ENCODE peak calls at places on chromosomes 1 and 21, in six cellular contexts. R, F, Y, A, M and B are unnamed samples.

GRCh38 chr1:6860401-6860800 is 75.1 kb downstream of the CAMTA1 start:
- DNase-seq in R (no peak), F (peak), Y (no peak), M (no peak), A (no peak), B (no peak)

GRCh38 chr1:217403321-217403720 is 227.6 kb downstream of the GPATCH2 start:
- DNase-seq in Y (no peak), M (no peak), R (no peak), A (no peak), F (no peak), B (no peak)

GRCh38 chr1:24384251-24385090 is 29.1 kb downstream of the STPG1 start:
- DNase-seq in F (peak), M (no peak), R (no peak), A (peak), Y (no peak), B (peak)

GRCh38 chr1:186208405-186209129 is 166.5 kb downstream of the TPR start:
- DNase-seq in F (no peak), M (no peak), R (no peak), Y (no peak), A (no peak), B (no peak)

GRCh38 chr1:61887076-61887867 is 145.0 kb downstream of the PATJ start:
- DNase-seq in A (no peak), F (peak), Y (no peak), R (no peak), M (no peak), B (no peak)

GRCh38 chr1:7655354-7655753 is 115.7 kb upstream of the VAMP3 start:
- DNase-seq in Y (no peak), R (no peak), F (no peak), M (no peak), A (no peak), B (no peak)

GRCh38 chr21:24976238-24976637 is 631.0 kb downstream of the MRPL39 start:
- DNase-seq in R (no peak), Y (no peak), F (no peak), A (peak), M (no peak), B (no peak)

GRCh38 chr1:23867542-23867952 is 543 bp downstream of the FUCA1 start:
- DNase-seq in Y (no peak), R (peak), F (no peak), M (peak), A (peak), B (no peak)

GRCh38 chr1:246214708-246215504 is 292.2 kb downstream of the SMYD3 start:
- DNase-seq in Y (peak), M (no peak), F (peak), R (no peak), A (peak), B (peak)

GRCh38 chr1:147111381-147112130 is 60.7 kb downstream of the PRKAB2 start:
- DNase-seq in A (no peak), R (no peak), F (no peak), Y (no peak), M (no peak), B (no peak)

GRCh38 chr21:42056996-42057689 is 14.0 kb upstream of the UMODL1 start:
- DNase-seq in A (no peak), M (no peak), F (peak), R (peak), Y (no peak), B (no peak)

GRCh38 chr1:203996126-203996525 is 76.8 kb upstream of the SOX13 start:
- DNase-seq in R (peak), F (peak), A (no peak), Y (no peak), M (no peak), B (no peak)

GRCh38 chr1:27601771-27602509 is 2.0 kb downstream of the AHDC1 start:
- DNase-seq in M (no peak), Y (peak), A (no peak), R (no peak), F (no peak), B (peak)

GRCh38 chr1:229757226-229757625 is 131.2 kb downstream of the URB2 start:
- DNase-seq in M (no peak), A (no peak), F (no peak), Y (no peak), R (no peak), B (no peak)

GRCh38 chr1:47030170-47030805 is 6.8 kb downstream of the CYP4X1 start:
- DNase-seq in A (no peak), Y (no peak), M (no peak), R (no peak), F (peak), B (no peak)

GRCh38 chr1:152761609-152762213 is 3.9 kb downstream of the KPRP start:
- DNase-seq in M (no peak), A (no peak), F (no peak), Y (no peak), R (no peak), B (no peak)

GRCh38 chr1:198128528-198128927 is 28.3 kb upstream of the NEK7 start:
- DNase-seq in Y (no peak), R (no peak), A (no peak), F (no peak), M (no peak), B (no peak)

GRCh38 chr1:201540846-201541735 is 2.2 kb downstream of the NAV1 start:
- DNase-seq in A (no peak), M (no peak), Y (no peak), R (no peak), F (no peak), B (no peak)

GRCh38 chr1:229244091-229244490 is 26.8 kb upstream of the RAB4A start:
- DNase-seq in Y (no peak), F (no peak), R (no peak), M (no peak), A (no peak), B (no peak)

GRCh38 chr1:54324750-54325704 is 81.2 kb downstream of the SSBP3 start:
- DNase-seq in M (no peak), R (no peak), F (peak), Y (no peak), A (no peak), B (no peak)

GRCh38 chr1:228075801-228076271 is 6.7 kb upstream of the ARF1 start:
- DNase-seq in Y (no peak), A (no peak), R (no peak), M (no peak), F (no peak), B (no peak)

GRCh38 chr21:39315603-39316002 is 2.2 kb upstream of the BRWD1 start:
- DNase-seq in F (no peak), Y (no peak), A (no peak), R (no peak), M (no peak), B (no peak)

GRCh38 chr1:41639332-41639936 is 155.0 kb upstream of the EDN2 start:
- DNase-seq in R (no peak), Y (no peak), M (no peak), F (peak), A (peak), B (peak)

GRCh38 chr1:185073725-185074124 is 28.4 kb downstream of the RNF2 start:
- DNase-seq in A (no peak), Y (no peak), M (no peak), F (peak), R (no peak), B (no peak)

GRCh38 chr21:31752352-31752751 is 20.4 kb upstream of the SCAF4 start:
- DNase-seq in A (no peak), F (peak), R (no peak), M (no peak), Y (peak), B (no peak)

GRCh38 chr1:224799083-224799482 is 130.4 kb upstream of the DNAH14 start:
- DNase-seq in M (no peak), R (no peak), F (no peak), Y (no peak), A (no peak), B (no peak)

GRCh38 chr1:121525355-121525754 is 340.6 kb downstream of the SRGAP2C start:
- DNase-seq in A (no peak), F (no peak), M (no peak), Y (peak), R (no peak), B (no peak)

GRCh38 chr1:219708919-219709318 is 96.0 kb upstream of the ZC3H11B start:
- DNase-seq in F (no peak), A (no peak), M (no peak), Y (no peak), R (no peak), B (no peak)

GRCh38 chr1:109760581-109761226 is 3.0 kb downstream of the EPS8L3 start:
- DNase-seq in M (peak), R (no peak), A (no peak), Y (no peak), F (no peak), B (no peak)

GRCh38 chr1:77039739-77040138 is 172.5 kb downstream of the ST6GALNAC5 start:
- DNase-seq in F (peak), M (no peak), Y (no peak), R (no peak), A (no peak), B (no peak)

GRCh38 chr1:53094533-53094919 is 32.5 kb downstream of the PODN start:
- DNase-seq in Y (no peak), R (no peak), M (no peak), F (no peak), A (no peak), B (no peak)

GRCh38 chr1:31371560-31371959 is 1.3 kb downstream of the FABP3 start:
- DNase-seq in R (no peak), M (no peak), A (no peak), F (no peak), Y (no peak), B (no peak)

GRCh38 chr1:43069481-43070050 is 102.5 kb downstream of the EBNA1BP2 start:
- DNase-seq in Y (no peak), A (no peak), M (no peak), R (peak), F (no peak), B (peak)

GRCh38 chr1:78019031-78019430 is 14.3 kb downstream of the DNAJB4 start:
- DNase-seq in M (no peak), R (no peak), Y (no peak), A (no peak), F (no peak), B (no peak)

GRCh38 chr1:60279798-60280197 is 206.2 kb upstream of the C1orf87 start:
- DNase-seq in Y (no peak), A (no peak), R (no peak), M (no peak), F (peak), B (no peak)

GRCh38 chr1:243596441-243597183 is 253.4 kb downstream of the AKT3 start:
- DNase-seq in Y (peak), R (no peak), M (no peak), F (peak), A (peak), B (peak)

GRCh38 chr1:24503003-24503751 is 541 bp downstream of the RCAN3 start:
- DNase-seq in A (no peak), M (no peak), F (no peak), Y (peak), R (peak), B (no peak)

GRCh38 chr1:161835963-161836362 is 69.8 kb downstream of the ATF6 start:
- DNase-seq in R (no peak), F (no peak), M (no peak), Y (peak), A (no peak), B (no peak)

GRCh38 chr1:214445846-214446614 is 105.4 kb downstream of the PTPN14 start:
- DNase-seq in Y (peak), F (peak), R (no peak), A (no peak), M (no peak), B (no peak)

GRCh38 chr1:200912737-200913407 is 18.2 kb downstream of the INAVA start:
- DNase-seq in Y (no peak), R (no peak), A (no peak), F (no peak), M (no peak), B (no peak)

GRCh38 chr1:56788102-56788501 is 31.1 kb downstream of the FYB2 start:
- DNase-seq in Y (no peak), R (no peak), F (no peak), M (no peak), A (no peak), B (no peak)
- TF ChIP-seq CTCF in Y (no peak), R (no peak), F (no peak), M (no peak), A (no peak), B (no peak)

DNA sequence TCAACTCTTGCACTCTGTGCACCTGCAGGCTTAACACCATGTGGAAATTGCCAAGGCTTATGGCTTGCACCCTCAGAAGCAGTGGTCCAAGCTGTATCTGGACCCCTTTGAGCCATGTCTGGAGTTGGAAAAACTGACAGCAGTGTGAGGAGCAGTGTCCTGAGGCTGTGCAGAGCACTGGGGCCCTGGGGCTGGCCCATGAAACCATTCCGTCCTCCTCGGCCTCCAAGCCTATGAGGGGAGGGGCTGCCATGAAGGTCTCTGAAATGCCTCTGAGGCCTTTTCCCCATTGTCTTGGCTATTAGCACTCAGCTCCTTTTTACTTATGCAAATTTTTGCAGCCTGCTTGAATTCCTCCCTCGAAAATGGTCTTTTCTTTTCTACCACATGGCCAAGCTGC is 126.7 kb downstream of the DISC1 start:
- DNase-seq in Y (no peak), F (no peak), A (no peak), M (no peak), R (no peak), B (no peak)
- TF ChIP-seq CTCF in Y (no peak), F (no peak), A (no peak), M (no peak), R (no peak), B (no peak)

DNA sequence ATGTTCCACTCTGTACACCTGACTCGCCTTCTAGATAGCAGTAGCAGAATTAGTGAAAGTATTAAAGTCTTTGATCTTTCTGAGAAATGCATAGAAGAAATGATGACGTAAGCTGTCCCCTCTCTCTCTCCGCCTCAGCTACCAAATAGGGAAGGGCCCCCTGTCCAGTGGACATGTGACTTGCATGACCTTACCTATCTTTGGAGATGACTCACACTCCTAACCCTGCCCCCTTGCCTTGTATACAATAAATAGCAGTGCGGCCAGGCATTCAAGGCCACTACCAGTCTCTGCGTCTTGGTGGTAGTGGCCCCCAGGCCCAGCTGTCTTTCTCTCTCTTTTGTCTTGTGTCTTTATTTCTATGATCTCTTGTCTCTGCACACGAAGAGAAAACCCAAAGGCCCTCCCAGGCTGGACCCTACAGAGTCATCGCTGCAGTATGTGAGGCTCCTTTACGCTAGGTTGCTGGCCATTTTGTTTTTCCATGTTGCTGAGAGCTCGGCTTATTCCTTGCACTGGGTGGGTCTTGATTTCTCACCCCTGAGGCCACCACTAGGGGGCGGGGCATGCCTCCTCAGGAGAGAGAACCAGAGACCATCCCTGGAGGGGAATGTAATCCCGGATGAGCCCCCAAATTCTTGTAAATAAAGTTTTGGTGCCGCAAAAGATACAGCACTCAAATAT is 16.0 kb upstream of the ZBTB8B start:
- DNase-seq in M (no peak), A (peak), F (peak), R (peak), Y (peak), B (peak)
- TF ChIP-seq CTCF in M (no peak), A (peak), F (peak), R (peak), Y (peak), B (no peak)

DNA sequence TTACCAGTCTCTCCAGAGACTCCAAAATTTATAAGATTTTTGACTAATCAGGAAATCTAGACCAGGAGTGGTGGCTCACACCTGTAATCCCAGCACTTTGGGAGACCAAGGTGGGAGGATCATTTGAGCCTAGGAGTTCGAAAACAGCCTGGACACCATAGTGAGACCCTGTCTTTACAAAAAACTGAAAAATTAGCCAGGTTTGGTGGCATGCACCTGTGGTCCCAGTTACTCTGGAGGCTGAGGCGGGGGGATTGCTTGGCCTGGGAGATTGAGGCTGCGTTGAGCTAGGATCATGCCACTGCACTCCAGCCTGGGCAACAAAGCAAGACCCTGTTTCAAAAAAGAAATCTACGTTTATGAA is 10.0 kb downstream of the ATP8B2 start:
- DNase-seq in M (no peak), A (no peak), Y (no peak), R (no peak), F (no peak), B (no peak)
- TF ChIP-seq CTCF in M (peak), A (no peak), Y (no peak), R (peak), F (no peak), B (no peak)

GRCh38 chr1:12592496-12592895 is 25.5 kb downstream of the DHRS3 start:
- DNase-seq in Y (no peak), M (no peak), F (no peak), A (no peak), R (no peak), B (no peak)

GRCh38 chr1:12594966-12595838 is 22.8 kb downstream of the DHRS3 start:
- DNase-seq in Y (no peak), R (peak), A (no peak), M (no peak), F (peak), B (peak)

GRCh38 chr1:12593621-12594066 is 24.4 kb downstream of the DHRS3 start:
- DNase-seq in A (no peak), F (peak), Y (peak), M (no peak), R (no peak), B (no peak)

GRCh38 chr1:12595839-12596821 is 21.9 kb downstream of the DHRS3 start:
- DNase-seq in A (peak), Y (peak), F (peak), M (peak), R (peak), B (peak)

GRCh38 chr1:12594490-12594889 is 23.5 kb downstream of the DHRS3 start:
- DNase-seq in M (no peak), R (no peak), F (no peak), A (no peak), Y (no peak), B (no peak)
- TF ChIP-seq CTCF in M (no peak), R (no peak), F (no peak), A (no peak), Y (no peak), B (no peak)